ENCODE peak calls at places on chromosomes 13 and 19, in seven cellular contexts. O, U, T, K, Z, A and W are unnamed samples. For H3K27me3, the result is how much of the 10 kb centered on the place peaks cover.

GRCh38 chr13:73090116-73090811 is 31.5 kb downstream of the KLF5 start:
- DNase-seq in K (peak), A (peak), Z (peak), T (no peak), U (no peak), O (no peak), W (no peak)

GRCh38 chr19:35671818-35672217 is 5.5 kb downstream of the UPK1A start:
- DNase-seq in U (no peak), O (no peak), T (no peak), Z (no peak), A (no peak), K (no peak), W (no peak)

GRCh38 chr19:53985863-53986262 is 5.6 kb upstream of the CACNG6 start:
- DNase-seq in O (no peak), T (no peak), K (no peak), A (no peak), U (no peak), Z (no peak), W (no peak)

GRCh38 chr13:88701551-88701950 is 1030.4 kb downstream of the SLITRK5 start:
- DNase-seq in O (no peak), Z (no peak), K (no peak), T (no peak), U (no peak), A (no peak), W (no peak)

GRCh38 chr19:35858311-35858710 is 1.6 kb downstream of the KIRREL2 start:
- DNase-seq in K (no peak), A (no peak), T (no peak), U (no peak), Z (no peak), O (no peak), W (no peak)

GRCh38 chr19:18109731-18110671 is 12.4 kb downstream of the MAST3 start:
- DNase-seq in U (peak), O (no peak), Z (no peak), K (no peak), T (peak), A (no peak), W (no peak)

GRCh38 chr19:12783226-12783848 is 7.9 kb upstream of the JUNB start:
- DNase-seq in Z (no peak), A (no peak), K (no peak), O (no peak), T (no peak), U (no peak), W (no peak)

GRCh38 chr19:7928741-7929701 is 3.1 kb upstream of the CTXN1 start:
- DNase-seq in A (peak), U (peak), Z (no peak), K (peak), T (peak), O (peak), W (no peak)

GRCh38 chr19:2845107-2845506 is 3.8 kb downstream of the ZNF555 start:
- DNase-seq in T (no peak), U (no peak), K (no peak), O (no peak), A (no peak), Z (no peak), W (no peak)

GRCh38 chr19:33390120-33390907 is 16.8 kb downstream of the CEBPG start:
- DNase-seq in U (peak), K (peak), T (peak), Z (no peak), A (peak), O (no peak), W (peak)

GRCh38 chr13:71621152-71622124 is 245.6 kb downstream of the DACH1 start:
- DNase-seq in O (no peak), U (no peak), A (no peak), Z (no peak), K (no peak), T (no peak), W (no peak)

GRCh38 chr19:4139614-4140236 is 13.7 kb upstream of the CREB3L3 start:
- DNase-seq in Z (peak), O (peak), T (peak), U (peak), K (no peak), A (peak), W (peak)

GRCh38 chr13:28953714-28954113 is 133.6 kb downstream of the MTUS2 start:
- DNase-seq in Z (no peak), K (no peak), U (no peak), A (no peak), O (no peak), T (no peak), W (no peak)

GRCh38 chr13:73244486-73244885 is 185.7 kb downstream of the KLF5 start:
- DNase-seq in Z (no peak), U (no peak), T (no peak), A (no peak), O (no peak), K (no peak), W (no peak)

GRCh38 chr13:64958106-64958505 is 2272.0 kb downstream of the PCDH9 start:
- DNase-seq in A (no peak), K (no peak), T (no peak), Z (no peak), O (no peak), U (no peak), W (no peak)

GRCh38 chr19:13484141-13484540 is 22.1 kb downstream of the CACNA1A start:
- DNase-seq in O (no peak), T (no peak), K (no peak), A (no peak), Z (no peak), U (no peak), W (no peak)

GRCh38 chr19:53196777-53197396 is 3.7 kb upstream of the ZNF665 start:
- DNase-seq in T (peak), U (peak), K (peak), A (peak), Z (peak), O (peak), W (peak)

GRCh38 chr13:104737713-104738112 is 1671.5 kb upstream of the SLC10A2 start:
- DNase-seq in T (no peak), Z (no peak), U (no peak), A (no peak), O (no peak), K (no peak), W (no peak)

GRCh38 chr19:17530586-17530985 is 19.1 kb downstream of the PGLS start:
- DNase-seq in O (no peak), T (no peak), A (no peak), Z (no peak), K (no peak), U (no peak), W (no peak)

GRCh38 chr19:5281588-5281987 is 59.0 kb downstream of the PTPRS start:
- DNase-seq in O (peak), Z (no peak), K (no peak), U (peak), A (peak), T (peak), W (peak)

GRCh38 chr19:17075860-17076538 is 422 bp downstream of the MYO9B start:
- DNase-seq in U (peak), K (no peak), A (peak), Z (no peak), T (peak), O (peak), W (no peak)

GRCh38 chr13:49563513-49563912 is 21.8 kb downstream of the RCBTB1 start:
- DNase-seq in A (no peak), K (no peak), U (no peak), O (no peak), Z (no peak), T (no peak), W (no peak)

GRCh38 chr13:94192576-94192975 is 286.9 kb downstream of the DCT start:
- DNase-seq in U (no peak), O (no peak), A (no peak), T (no peak), Z (no peak), K (no peak), W (no peak)

GRCh38 chr13:100069278-100069677 is 19.6 kb upstream of the PCCA start:
- DNase-seq in U (no peak), Z (no peak), T (no peak), O (no peak), K (no peak), A (no peak), W (no peak)

GRCh38 chr13:41960195-41960699 is 662 bp downstream of the VWA8 start:
- DNase-seq in T (no peak), K (no peak), Z (no peak), O (no peak), U (no peak), A (no peak), W (no peak)

GRCh38 chr13:59144700-59145099 is 1019.0 kb downstream of the DIAPH3 start:
- DNase-seq in K (no peak), U (no peak), T (no peak), O (no peak), Z (no peak), A (no peak), W (no peak)

GRCh38 chr19:2603320-2603719 is 99.2 kb downstream of the GNG7 start:
- DNase-seq in K (no peak), T (peak), A (no peak), O (peak), U (peak), Z (no peak), W (peak)

GRCh38 chr19:3459322-3459881 is 20.9 kb downstream of the SMIM24 start:
- DNase-seq in T (peak), K (no peak), U (peak), A (peak), Z (no peak), O (peak), W (peak)

GRCh38 chr13:113509989-113510388 is 19.5 kb upstream of the DCUN1D2 start:
- DNase-seq in A (no peak), T (no peak), Z (no peak), K (no peak), U (no peak), O (no peak), W (no peak)

GRCh38 chr19:2888739-2889224 is 11.9 kb upstream of the ZNF57 start:
- DNase-seq in K (peak), A (peak), Z (no peak), T (peak), U (peak), O (no peak), W (no peak)

GRCh38 chr13:73133536-73133935 is 74.7 kb downstream of the KLF5 start:
- DNase-seq in Z (no peak), U (no peak), O (no peak), K (no peak), A (no peak), T (no peak), W (no peak)

GRCh38 chr19:55956431-55956830 is 8.8 kb downstream of the NLRP8 start:
- DNase-seq in U (no peak), O (no peak), T (no peak), A (no peak), K (no peak), Z (no peak), W (no peak)

GRCh38 chr13:33577037-33577436 is 240.9 kb upstream of the RFC3 start:
- DNase-seq in A (no peak), O (no peak), U (no peak), T (no peak), Z (no peak), K (no peak), W (no peak)

GRCh38 chr13:28338202-28338601 is 156.7 kb downstream of the FLT1 start:
- DNase-seq in A (no peak), U (no peak), K (no peak), T (no peak), O (no peak), Z (no peak), W (no peak)

GRCh38 chr13:112455476-112456059 is 79.4 kb downstream of the SPACA7 start:
- DNase-seq in T (peak), O (peak), A (no peak), U (no peak), Z (no peak), K (peak), W (no peak)

GRCh38 chr13:112453874-112454647 is 77.9 kb downstream of the SPACA7 start:
- DNase-seq in A (no peak), K (peak), Z (no peak), T (no peak), O (peak), U (no peak), W (no peak)

GRCh38 chr13:112453207-112453829 is 77.2 kb downstream of the SPACA7 start:
- DNase-seq in U (no peak), Z (no peak), K (no peak), O (no peak), T (no peak), A (no peak), W (peak)

GRCh38 chr13:112456138-112457056 is 80.2 kb downstream of the SPACA7 start:
- DNase-seq in O (peak), K (no peak), U (no peak), A (no peak), Z (no peak), T (no peak), W (peak)

DNA sequence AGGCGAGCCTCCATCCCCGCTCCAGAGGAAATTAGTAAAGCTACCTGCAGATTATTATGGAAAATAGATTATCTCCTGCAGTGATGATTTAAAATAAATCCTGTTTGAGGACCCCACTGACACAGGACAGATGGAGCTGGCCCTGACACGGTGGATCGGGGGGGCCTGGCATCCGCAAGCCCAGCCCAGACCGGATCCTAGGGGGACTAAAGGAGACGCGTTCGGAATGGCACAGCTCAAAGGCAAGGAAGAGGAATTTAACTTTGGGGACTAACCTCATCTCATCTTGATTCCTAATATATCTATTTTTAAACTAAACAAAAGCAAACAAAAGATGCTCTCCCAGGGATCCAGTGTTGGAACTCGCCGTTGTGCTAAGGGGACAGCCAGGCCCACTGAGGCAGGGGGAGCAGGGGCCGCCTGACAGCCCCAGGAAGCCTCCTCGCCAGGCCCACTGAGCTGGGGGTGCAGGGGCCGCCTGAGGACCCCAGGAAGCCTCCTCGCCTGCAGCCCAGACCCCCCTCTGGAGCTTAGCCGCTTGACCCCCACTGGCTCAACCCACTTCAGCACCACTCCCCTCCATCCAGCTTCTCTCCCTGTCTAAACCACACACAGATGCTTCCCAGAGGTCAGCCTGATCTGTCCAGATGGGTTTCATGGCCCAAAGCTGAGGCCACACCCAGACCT is 78.6 kb downstream of the SPACA7 start:
- DNase-seq in K (peak), A (no peak), Z (no peak), T (no peak), U (no peak), O (no peak), W (no peak)
- H3K27me3 ChIP-seq in K (under half), A (under half), Z (under half), T (under half), U (under half), O (under half), W (under half)

GRCh38 chr19:48678201-48678600 is 5.4 kb upstream of the NTN5 start:
- DNase-seq in Z (no peak), K (no peak), T (no peak), A (no peak), O (no peak), U (no peak), W (no peak)
- H3K27ac ChIP-seq in Z (no peak), K (no peak), T (no peak), A (no peak), O (peak), U (no peak), W (no peak)

DNA sequence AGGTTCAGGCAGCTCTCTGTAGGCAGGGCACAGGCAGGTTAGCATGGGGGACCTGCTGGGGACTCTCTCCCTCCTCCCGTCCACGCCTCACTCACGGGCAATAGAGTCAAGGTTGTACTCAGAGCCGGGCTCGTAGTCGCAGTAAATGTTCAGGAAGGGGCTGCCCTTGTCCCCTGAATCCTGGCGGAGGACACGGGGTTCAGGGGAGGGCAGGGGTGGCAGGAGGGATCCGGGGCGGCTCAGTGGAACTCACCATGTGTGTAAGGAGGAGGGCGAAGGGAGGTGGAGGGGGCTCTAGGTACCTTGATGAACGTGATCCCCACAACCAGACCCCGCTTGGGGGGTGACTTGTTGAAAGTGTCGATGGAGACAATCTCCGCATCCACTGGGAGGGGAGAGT is 819 bp downstream of the KPTN start:
- DNase-seq in U (no peak), K (no peak), T (no peak), A (no peak), Z (no peak), O (no peak), W (no peak)
- H3K4me3 ChIP-seq in U (no peak), K (peak), T (peak), A (peak), Z (peak), O (peak), W (no peak)

GRCh38 chr19:50328257-50329145 is 676 bp downstream of the KCNC3 start:
- DNase-seq in U (no peak), K (peak), A (no peak), Z (no peak), O (no peak), T (no peak), W (no peak)

GRCh38 chr19:50330365-50331078 is 1.3 kb upstream of the KCNC3 start:
- DNase-seq in O (no peak), Z (no peak), U (peak), A (peak), K (no peak), T (peak), W (no peak)

GRCh38 chr19:50331187-50332013 is 2.2 kb upstream of the KCNC3 start:
- DNase-seq in T (no peak), A (no peak), K (no peak), U (no peak), O (no peak), Z (no peak), W (no peak)

GRCh38 chr19:50327461-50328256 is 1.5 kb downstream of the KCNC3 start:
- DNase-seq in U (no peak), A (no peak), K (peak), Z (no peak), O (no peak), T (no peak), W (no peak)

DNA sequence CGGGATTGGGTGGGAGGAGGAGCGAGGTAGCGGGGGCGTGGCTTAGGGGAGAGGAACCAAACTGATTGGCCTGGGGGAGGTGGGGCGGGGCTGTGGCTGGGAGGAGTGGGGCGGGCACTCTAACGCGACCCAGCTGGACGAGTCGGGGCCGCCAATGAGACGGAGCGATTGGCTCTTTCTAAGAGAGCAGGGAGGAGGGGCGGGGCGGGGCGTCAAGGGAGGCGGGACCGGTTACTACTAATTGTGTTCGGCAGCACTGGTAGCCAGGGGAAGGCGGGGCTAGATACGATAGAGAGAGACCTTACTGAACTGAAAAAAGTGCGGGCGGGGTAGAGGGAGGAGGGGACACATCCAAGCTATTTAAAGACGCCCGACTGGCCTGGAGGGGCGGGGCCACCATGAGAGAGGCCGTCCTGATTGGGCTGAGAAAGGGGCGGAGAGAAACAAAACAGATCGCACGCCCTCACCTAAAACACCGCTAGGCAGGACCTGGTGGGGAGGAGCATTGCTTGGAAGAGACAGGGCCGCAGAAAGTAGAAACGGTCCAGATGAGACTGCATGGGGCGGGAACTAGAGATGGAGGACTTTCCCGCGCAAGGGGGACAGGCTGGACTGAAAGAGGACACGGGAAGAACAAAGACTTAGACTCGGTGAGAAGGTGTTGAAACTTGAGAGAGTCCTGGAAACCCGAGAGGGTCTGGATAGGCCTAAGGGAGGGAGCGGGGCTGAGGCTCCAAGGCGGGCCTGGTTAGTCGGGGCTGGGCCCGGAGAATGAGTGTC is at the start of gene KCNC3:
- DNase-seq in K (peak), T (peak), U (peak), A (peak), O (peak), Z (peak), W (peak)
- H3K27me3 ChIP-seq in K (half or more), T (under half), U (under half), A (under half), O (half or more), Z (under half), W (under half)

GRCh38 chr19:51093066-51093465 is 10.4 kb upstream of the KLK14 start:
- DNase-seq in T (no peak), A (peak), K (no peak), O (no peak), U (no peak), Z (no peak), W (no peak)

GRCh38 chr19:51091895-51092873 is 9.5 kb upstream of the KLK14 start:
- DNase-seq in K (no peak), T (no peak), A (no peak), U (no peak), O (no peak), Z (no peak), W (no peak)

GRCh38 chr19:51091126-51091525 is 8.4 kb upstream of the KLK14 start:
- DNase-seq in K (no peak), T (no peak), U (no peak), O (no peak), A (no peak), Z (no peak), W (no peak)

GRCh38 chr19:51094696-51095279 is 12.1 kb upstream of the KLK14 start:
- DNase-seq in T (no peak), K (no peak), A (no peak), U (no peak), Z (no peak), O (no peak), W (no peak)

DNA sequence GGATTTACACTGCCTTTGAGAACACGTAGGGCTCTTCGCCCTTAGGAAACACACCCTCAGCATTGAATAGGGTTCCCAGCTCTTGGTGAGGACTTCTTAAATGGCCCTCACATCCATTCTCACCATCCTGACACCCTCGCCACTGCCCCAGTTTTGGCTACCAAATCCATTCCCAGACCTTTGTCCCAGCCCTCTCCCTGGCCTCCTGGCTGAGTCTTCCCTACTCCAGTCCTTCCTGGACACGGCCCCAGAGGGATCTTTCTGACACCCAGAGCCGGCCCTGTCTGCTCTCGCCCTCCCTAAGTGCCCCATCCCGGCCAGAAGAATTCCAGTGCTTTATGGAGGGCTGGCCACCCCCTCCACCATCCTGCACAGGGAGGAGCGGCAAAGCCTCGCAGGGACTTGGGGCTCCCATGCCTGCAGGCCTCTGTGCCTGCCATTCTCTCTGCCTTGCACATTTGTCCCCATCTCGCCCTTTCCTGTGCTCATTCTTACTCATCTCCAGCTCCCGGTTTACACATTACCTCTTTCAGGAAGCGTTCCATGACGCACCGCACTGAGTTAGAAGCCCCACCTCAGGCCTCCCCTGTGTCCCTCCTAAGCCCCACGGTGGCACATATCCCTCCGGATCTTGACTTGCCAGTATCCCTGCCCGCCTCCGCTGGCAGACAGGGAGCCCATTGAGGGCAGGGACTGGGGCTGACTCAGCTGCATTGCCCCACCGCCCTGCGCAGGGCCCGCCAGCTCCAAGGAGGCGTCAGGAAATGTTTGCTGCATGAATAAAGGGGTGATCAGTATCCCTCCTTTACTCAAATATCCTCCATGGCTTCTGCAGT is 11.0 kb upstream of the KLK14 start:
- DNase-seq in A (no peak), T (no peak), O (no peak), K (no peak), Z (no peak), U (no peak), W (no peak)
- H3K27ac ChIP-seq in A (peak), T (no peak), O (no peak), K (no peak), Z (no peak), U (no peak), W (no peak)